ENCODE peak calls at places on chromosomes 12 and 14, in six cellular contexts. E, D, S, Q, P and T are unnamed samples.

GRCh38 chr12:34404377-34405285 is 382.3 kb downstream of the ALG10 start:
- DNase-seq in E (peak), D (no peak), S (no peak), Q (no peak), P (no peak), T (no peak)

GRCh38 chr12:118549506-118550109 is 173.3 kb downstream of the SUDS3 start:
- DNase-seq in E (no peak), D (no peak), S (no peak), Q (no peak), P (no peak), T (no peak)

GRCh38 chr14:36662543-36663403 is 1.1 kb downstream of the PAX9 start:
- DNase-seq in E (no peak), D (no peak), S (no peak), Q (peak), P (no peak), T (no peak)

GRCh38 chr12:99567072-99567471 is 80.5 kb upstream of the GARIN6 start:
- DNase-seq in E (no peak), D (no peak), S (no peak), Q (no peak), P (no peak), T (no peak)

GRCh38 chr12:120500577-120500976 is 4.7 kb downstream of the DYNLL1 start:
- DNase-seq in E (no peak), D (no peak), S (no peak), Q (peak), P (no peak), T (no peak)

GRCh38 chr12:96303656-96304055 is 96.6 kb downstream of the CDK17 start:
- DNase-seq in E (no peak), D (peak), S (no peak), Q (no peak), P (no peak), T (no peak)

GRCh38 chr12:94805749-94806148 is 155.4 kb upstream of the TMCC3 start:
- DNase-seq in E (no peak), D (peak), S (peak), Q (peak), P (no peak), T (peak)

GRCh38 chr14:68395585-68395984 is 397.3 kb downstream of the ZFP36L1 start:
- DNase-seq in E (no peak), D (peak), S (no peak), Q (peak), P (peak), T (no peak)

GRCh38 chr14:63039800-63040380 is 5.4 kb downstream of the KCNH5 start:
- DNase-seq in E (no peak), D (peak), S (peak), Q (peak), P (no peak), T (peak)

GRCh38 chr12:30687265-30687986 is 8.2 kb downstream of the IPO8 start:
- DNase-seq in E (no peak), D (no peak), S (no peak), Q (peak), P (no peak), T (no peak)

GRCh38 chr14:43359317-43359716 is 1147.8 kb downstream of the FSCB start:
- DNase-seq in E (no peak), D (no peak), S (no peak), Q (no peak), P (no peak), T (no peak)

GRCh38 chr14:81981311-81981675 is 447.6 kb upstream of the SEL1L start:
- DNase-seq in E (no peak), D (no peak), S (no peak), Q (no peak), P (no peak), T (no peak)

GRCh38 chr12:41008472-41008871 is 179.6 kb upstream of the PDZRN4 start:
- DNase-seq in E (no peak), D (no peak), S (no peak), Q (no peak), P (no peak), T (no peak)

GRCh38 chr14:105197274-105197673 is 16.2 kb upstream of the NUDT14 start:
- DNase-seq in E (no peak), D (no peak), S (no peak), Q (peak), P (no peak), T (no peak)

GRCh38 chr14:45650754-45651153 is 397.8 kb upstream of the MIS18BP1 start:
- DNase-seq in E (no peak), D (no peak), S (no peak), Q (no peak), P (no peak), T (no peak)

GRCh38 chr12:86748874-86749273 is 492.7 kb upstream of the MGAT4C start:
- DNase-seq in E (no peak), D (no peak), S (no peak), Q (no peak), P (no peak), T (no peak)

GRCh38 chr14:78501901-78502300 is 331.7 kb downstream of the NRXN3 start:
- DNase-seq in E (no peak), D (no peak), S (no peak), Q (no peak), P (no peak), T (no peak)

GRCh38 chr14:58455593-58456265 is 28.2 kb downstream of the KIAA0586 start:
- DNase-seq in E (no peak), D (peak), S (no peak), Q (no peak), P (no peak), T (no peak)

GRCh38 chr14:101082036-101082435 is 178.5 kb upstream of the RTL1 start:
- DNase-seq in E (peak), D (no peak), S (no peak), Q (no peak), P (no peak), T (no peak)

GRCh38 chr14:101080922-101081593 is 177.5 kb upstream of the RTL1 start:
- DNase-seq in E (no peak), D (no peak), S (no peak), Q (no peak), P (no peak), T (no peak)

GRCh38 chr14:101082436-101083384 is 179.2 kb upstream of the RTL1 start:
- DNase-seq in E (peak), D (no peak), S (no peak), Q (no peak), P (no peak), T (no peak)

GRCh38 chr14:101084436-101084826 is 180.9 kb upstream of the RTL1 start:
- DNase-seq in E (peak), D (no peak), S (no peak), Q (no peak), P (no peak), T (no peak)

DNA sequence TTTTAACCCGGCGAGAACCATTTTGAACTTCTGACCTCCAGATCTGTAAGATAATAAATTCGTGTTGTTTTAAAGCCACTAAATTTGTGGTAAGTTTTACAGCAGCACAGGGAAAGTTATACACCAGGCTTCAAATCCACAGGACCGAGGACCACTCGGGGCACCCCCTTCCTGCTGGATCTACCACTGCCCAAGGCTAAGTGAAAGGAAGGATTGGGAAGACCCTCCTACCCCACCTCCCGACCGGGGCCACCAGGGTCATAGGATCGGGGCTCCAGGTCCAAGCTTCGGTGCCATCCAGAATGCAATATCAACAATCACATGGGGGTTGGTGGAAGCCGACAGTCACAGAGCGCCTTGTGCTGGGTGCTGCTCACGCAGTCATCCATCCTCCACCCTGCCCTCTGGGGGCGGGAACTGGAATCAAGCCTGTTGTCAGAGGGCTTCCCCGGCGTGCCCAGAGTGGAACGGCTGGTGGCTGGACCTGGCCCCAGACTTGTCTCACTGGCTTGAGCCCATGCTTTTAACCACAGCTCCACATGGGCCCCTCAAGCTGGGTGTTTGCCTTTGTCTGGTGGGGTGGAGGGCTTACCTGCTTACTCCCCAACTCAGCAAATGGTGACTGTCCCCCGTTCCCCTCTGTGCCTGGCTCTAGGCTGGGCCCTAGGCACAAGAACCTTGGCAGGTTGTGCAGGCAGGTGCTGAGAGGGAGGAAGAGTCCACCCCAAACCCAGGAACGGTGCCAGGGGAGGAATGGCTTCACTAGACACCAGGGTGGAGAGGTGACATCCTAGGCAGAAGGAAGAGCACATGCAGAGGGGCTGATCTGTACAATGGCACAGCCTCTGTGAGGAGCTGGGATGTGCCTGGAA is 180.3 kb upstream of the RTL1 start:
- DNase-seq in E (peak), D (no peak), S (no peak), Q (no peak), P (no peak), T (no peak)
- TF ChIP-seq CTCF in E (no peak), D (peak), S (no peak), Q (no peak), P (no peak), T (peak)

GRCh38 chr14:85241022-85241880 is 288.7 kb upstream of the FLRT2 start:
- DNase-seq in E (no peak), D (peak), S (no peak), Q (no peak), P (no peak), T (no peak)
- H3K4me3 ChIP-seq in E (no peak), D (no peak), S (no peak), Q (no peak), P (no peak), T (no peak)

DNA sequence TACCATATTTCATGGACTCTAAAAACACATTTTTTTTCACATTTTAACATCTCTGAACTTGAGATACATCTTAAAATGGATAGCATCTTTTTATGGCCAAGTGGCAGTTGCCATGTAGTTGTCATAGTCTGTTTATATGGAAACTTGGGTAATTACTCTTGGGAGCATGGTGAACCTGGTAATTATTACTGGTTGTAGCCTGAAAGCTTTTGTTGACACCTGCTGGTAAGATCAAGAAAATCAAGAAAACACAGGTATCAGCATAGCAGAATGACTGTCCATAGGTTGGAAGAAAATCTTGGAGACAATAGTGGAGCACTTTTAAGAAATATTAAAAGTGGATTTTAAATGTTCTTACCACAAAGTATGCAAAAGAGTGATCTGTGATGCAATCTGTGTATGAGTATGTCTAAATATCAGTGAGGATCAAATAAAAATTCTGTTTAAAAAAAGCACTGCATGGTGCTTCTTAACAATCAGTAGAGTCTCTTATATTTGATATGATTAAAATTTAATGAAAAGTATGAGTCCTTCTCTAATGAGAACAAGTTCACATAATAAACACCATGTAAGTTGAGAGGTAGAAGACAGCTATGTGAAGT is 44.2 kb downstream of the TTC8 start:
- DNase-seq in E (no peak), D (peak), S (peak), Q (peak), P (no peak), T (peak)
- TF ChIP-seq CTCF in E (peak), D (peak), S (peak), Q (peak), P (peak), T (peak)

GRCh38 chr12:112924986-112925385 is 13.3 kb upstream of the OAS3 start:
- DNase-seq in E (no peak), D (no peak), S (no peak), Q (no peak), P (no peak), T (peak)
- H3K4me3 ChIP-seq in E (no peak), D (no peak), S (no peak), Q (no peak), P (no peak), T (no peak)

GRCh38 chr14:96037891-96038557 is 1.1 kb upstream of the C14orf132 start:
- DNase-seq in E (peak), D (no peak), S (no peak), Q (peak), P (peak), T (no peak)

GRCh38 chr14:96038558-96038919 is 623 bp upstream of the C14orf132 start:
- DNase-seq in E (no peak), D (no peak), S (no peak), Q (no peak), P (no peak), T (peak)

GRCh38 chr14:96038920-96039632 is at the start of gene C14orf132:
- DNase-seq in E (peak), D (peak), S (no peak), Q (peak), P (peak), T (peak)

GRCh38 chr14:96040836-96041371 is 1.7 kb downstream of the C14orf132 start:
- DNase-seq in E (no peak), D (no peak), S (no peak), Q (peak), P (no peak), T (no peak)

GRCh38 chr14:96039633-96040311 is 610 bp downstream of the C14orf132 start:
- DNase-seq in E (peak), D (peak), S (no peak), Q (peak), P (no peak), T (peak)
- TF ChIP-seq CTCF in E (peak), D (peak), S (no peak), Q (no peak), P (no peak), T (no peak)

GRCh38 chr12:46221255-46222128 is 47.4 kb downstream of the SLC38A1 start:
- DNase-seq in E (no peak), D (peak), S (no peak), Q (peak), P (no peak), T (no peak)
- H3K4me3 ChIP-seq in E (no peak), D (no peak), S (no peak), Q (no peak), P (no peak), T (no peak)

GRCh38 chr12:6644903-6645302 is 2.3 kb downstream of the ACRBP start:
- DNase-seq in E (no peak), D (no peak), S (no peak), Q (no peak), P (no peak), T (no peak)
- TF ChIP-seq CTCF in E (peak), D (peak), S (peak), Q (peak), P (no peak), T (no peak)

GRCh38 chr14:20626274-20626673 is 15.2 kb downstream of the OR6S1 start:
- DNase-seq in E (no peak), D (no peak), S (no peak), Q (no peak), P (no peak), T (no peak)

GRCh38 chr14:20620798-20621478 is 20.6 kb downstream of the OR6S1 start:
- DNase-seq in E (no peak), D (no peak), S (no peak), Q (no peak), P (no peak), T (no peak)

GRCh38 chr14:20624495-20625070 is 16.9 kb downstream of the OR6S1 start:
- DNase-seq in E (peak), D (peak), S (no peak), Q (peak), P (no peak), T (peak)

GRCh38 chr14:20623798-20624197 is 17.7 kb downstream of the OR6S1 start:
- DNase-seq in E (peak), D (no peak), S (no peak), Q (no peak), P (no peak), T (peak)

GRCh38 chr14:20622816-20623291 is 18.6 kb downstream of the OR6S1 start:
- DNase-seq in E (peak), D (no peak), S (no peak), Q (no peak), P (no peak), T (no peak)
- H3K4me3 ChIP-seq in E (no peak), D (no peak), S (no peak), Q (no peak), P (peak), T (no peak)

GRCh38 chr12:55797068-55797467 is 20.5 kb downstream of the SARNP start:
- DNase-seq in E (no peak), D (peak), S (peak), Q (peak), P (no peak), T (peak)
- TF ChIP-seq CTCF in E (peak), D (peak), S (peak), Q (peak), P (peak), T (no peak)